ENCODE peak calls at places on chromosomes 12 and 14, in four cellular contexts. V, Z, C and I are unnamed samples.

GRCh38 chr12:55933158-55933798 is 2.3 kb downstream of the DGKA start:
- DNase-seq in V (no peak), C (no peak), Z (peak), I (no peak)

GRCh38 chr12:115944392-115944742 is 333.1 kb downstream of the MED13L start:
- DNase-seq in Z (no peak), C (no peak), V (no peak), I (no peak)

GRCh38 chr12:42716521-42716920 is 127.0 kb upstream of the PRICKLE1 start:
- DNase-seq in C (no peak), V (no peak), Z (no peak), I (peak)

GRCh38 chr14:100012928-100013327 is 52.3 kb upstream of the EVL start:
- DNase-seq in C (no peak), V (no peak), Z (no peak), I (no peak)

GRCh38 chr12:51813931-51814310 is 34.6 kb downstream of the FIGNL2 start:
- DNase-seq in V (no peak), C (no peak), Z (no peak), I (no peak)

GRCh38 chr14:53964249-53964648 is 7.6 kb upstream of the BMP4 start:
- DNase-seq in V (no peak), C (no peak), Z (peak), I (peak)

GRCh38 chr12:92295523-92295922 is 149.9 kb upstream of the BTG1 start:
- DNase-seq in V (no peak), C (no peak), Z (peak), I (peak)

GRCh38 chr14:61525293-61526011 is 169.9 kb upstream of the HIF1A start:
- DNase-seq in C (no peak), V (no peak), Z (peak), I (peak)

GRCh38 chr14:93045965-93046695 is 69.6 kb downstream of the ITPK1 start:
- DNase-seq in Z (no peak), V (no peak), C (no peak), I (peak)

GRCh38 chr14:69423279-69423678 is 24.8 kb downstream of the SLC39A9 start:
- DNase-seq in V (no peak), C (no peak), Z (no peak), I (peak)

GRCh38 chr12:55736780-55737580 is 5.9 kb upstream of the GDF11 start:
- DNase-seq in Z (peak), V (peak), C (no peak), I (peak)

GRCh38 chr14:35332517-35333346 is 40.5 kb downstream of the PSMA6 start:
- DNase-seq in V (no peak), C (no peak), Z (no peak), I (no peak)

GRCh38 chr12:131909596-131910219 is 15.3 kb downstream of the ULK1 start:
- DNase-seq in C (no peak), Z (no peak), V (no peak), I (no peak)

GRCh38 chr14:69553221-69553620 is 21.4 kb downstream of the CCDC177 start:
- DNase-seq in C (no peak), V (no peak), Z (no peak), I (peak)

GRCh38 chr14:81193924-81194633 is 26.7 kb downstream of the GTF2A1 start:
- DNase-seq in V (no peak), C (no peak), Z (peak), I (no peak)

GRCh38 chr12:113988976-113989375 is 22.9 kb upstream of the RBM19 start:
- DNase-seq in Z (no peak), C (no peak), V (no peak), I (no peak)

GRCh38 chr12:118436002-118436724 is 59.8 kb downstream of the SUDS3 start:
- DNase-seq in C (no peak), V (peak), Z (peak), I (no peak)

GRCh38 chr12:48997719-48998496 is 1.3 kb downstream of the DDN start:
- DNase-seq in Z (no peak), C (no peak), V (peak), I (no peak)

GRCh38 chr12:76201316-76201715 is 116.8 kb upstream of the NAP1L1 start:
- DNase-seq in Z (no peak), V (no peak), C (no peak), I (no peak)

GRCh38 chr12:91657016-91657415 is 474.4 kb upstream of the DCN start:
- DNase-seq in C (no peak), V (no peak), Z (no peak), I (no peak)

GRCh38 chr14:93945070-93945399 is 17.9 kb downstream of the FAM181A start:
- DNase-seq in C (no peak), Z (no peak), V (no peak), I (no peak)

GRCh38 chr12:18632848-18633247 is 105.0 kb downstream of the PLCZ1 start:
- DNase-seq in Z (no peak), C (no peak), V (no peak), I (no peak)

GRCh38 chr12:51413149-51413548 is 11.5 kb upstream of the SLC4A8 start:
- DNase-seq in Z (no peak), V (no peak), C (no peak), I (no peak)

GRCh38 chr14:91654836-91655235 is 77.0 kb downstream of the CATSPERB start:
- DNase-seq in V (no peak), C (no peak), Z (no peak), I (no peak)

GRCh38 chr12:109393437-109394345 is 46.0 kb downstream of the MYO1H start:
- DNase-seq in V (peak), Z (peak), C (no peak), I (peak)

GRCh38 chr14:96204151-96205058 is at the start of gene BDKRB2:
- DNase-seq in Z (peak), C (peak), V (peak), I (peak)

GRCh38 chr12:107091381-107091780 is 2.0 kb downstream of the CRY1 start:
- DNase-seq in Z (no peak), C (no peak), V (no peak), I (peak)

GRCh38 chr14:42013560-42013959 is 406.9 kb downstream of the LRFN5 start:
- DNase-seq in Z (no peak), C (no peak), V (no peak), I (peak)

GRCh38 chr14:31190220-31190605 is 17.4 kb downstream of the HECTD1 start:
- DNase-seq in C (no peak), V (no peak), Z (no peak), I (no peak)

GRCh38 chr12:39763071-39763893 is 143.7 kb upstream of the ABCD2 start:
- DNase-seq in Z (peak), C (no peak), V (no peak), I (no peak)

GRCh38 chr14:50932592-50933500 is 11.4 kb downstream of the PYGL start:
- DNase-seq in V (no peak), Z (peak), C (no peak), I (peak)

GRCh38 chr14:62670526-62670925 is 374.7 kb downstream of the KCNH5 start:
- DNase-seq in Z (no peak), V (no peak), C (no peak), I (peak)

GRCh38 chr14:58199726-58200479 is at the start of gene ACTR10:
- DNase-seq in V (peak), C (peak), Z (peak), I (peak)

GRCh38 chr12:48185181-48185919 is 1.9 kb downstream of the CCDC184 start:
- DNase-seq in C (no peak), V (peak), Z (no peak), I (no peak)

DNA sequence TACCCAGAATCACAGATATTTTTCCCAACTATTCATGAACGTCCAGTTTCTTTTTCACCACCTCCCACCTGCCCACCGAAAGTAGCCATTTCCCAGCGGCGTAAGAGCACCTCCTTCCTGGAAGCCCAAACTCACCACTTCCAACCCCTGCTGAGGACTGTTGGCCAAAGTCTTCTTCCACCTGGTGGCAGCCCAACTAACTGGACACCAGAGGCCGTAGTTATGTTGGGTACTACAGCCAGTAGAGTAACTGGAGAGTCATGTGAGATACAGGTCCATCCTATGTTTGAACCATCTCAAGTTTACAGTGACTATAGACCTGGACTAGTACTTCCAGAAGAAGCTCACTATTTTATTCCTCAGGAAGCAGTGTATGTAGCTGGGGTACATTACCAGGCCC is 81.6 kb downstream of the RAD52 start:
- DNase-seq in C (no peak), V (no peak), Z (peak), I (no peak)
- H4K5ac ChIP-seq in C (no peak), V (no peak), Z (no peak), I (no peak)

GRCh38 chr14:24261969-24262327 is 1.0 kb downstream of the TGM1 start:
- DNase-seq in V (no peak), C (no peak), Z (no peak), I (no peak)
- H4K5ac ChIP-seq in V (no peak), C (no peak), Z (no peak), I (no peak)

DNA sequence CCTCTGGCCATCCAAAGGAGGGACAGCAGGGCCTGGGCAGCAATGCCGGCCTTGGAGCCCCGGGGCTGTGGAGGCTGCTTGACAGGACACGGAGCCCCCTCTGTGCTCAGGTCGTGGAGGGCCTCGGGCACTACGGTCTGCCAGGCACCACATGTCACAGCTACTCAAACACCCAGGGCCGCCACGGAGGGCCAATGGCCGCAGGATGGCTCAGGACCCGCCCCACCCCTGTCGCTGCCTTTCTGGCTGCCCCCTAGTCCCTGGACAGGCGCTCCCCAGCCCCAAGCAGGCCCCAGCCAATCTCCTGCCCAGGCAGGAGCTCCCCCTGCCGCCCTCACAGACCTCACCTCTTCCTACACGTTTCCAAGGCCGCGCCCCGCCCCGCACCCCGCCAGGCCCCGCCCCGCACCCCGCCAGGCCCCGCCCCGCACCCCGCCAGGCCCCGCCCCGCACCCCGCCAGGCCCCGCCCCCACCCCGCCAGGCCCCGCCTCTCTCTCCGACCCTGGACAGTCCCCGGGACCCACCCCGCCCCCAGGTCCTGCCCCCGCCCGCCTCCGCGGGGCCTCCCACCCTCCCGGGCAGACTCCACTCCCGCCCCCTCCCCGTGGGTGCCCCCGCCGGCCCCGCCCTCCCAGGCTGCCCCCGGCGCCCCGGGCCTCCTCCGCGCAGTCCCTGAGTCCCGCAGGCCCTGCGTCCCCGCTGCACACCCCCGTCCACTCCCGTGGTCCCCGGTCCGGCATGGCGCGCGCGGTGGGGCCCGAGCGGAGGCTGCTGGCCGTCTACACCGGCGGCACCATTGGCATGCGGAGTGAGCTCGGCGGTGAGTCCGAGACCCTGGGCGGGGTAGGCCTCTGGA is at the start of gene ASPG:
- DNase-seq in C (peak), V (peak), Z (peak), I (no peak)
- H4K5ac ChIP-seq in C (no peak), V (no peak), Z (no peak), I (no peak)

DNA sequence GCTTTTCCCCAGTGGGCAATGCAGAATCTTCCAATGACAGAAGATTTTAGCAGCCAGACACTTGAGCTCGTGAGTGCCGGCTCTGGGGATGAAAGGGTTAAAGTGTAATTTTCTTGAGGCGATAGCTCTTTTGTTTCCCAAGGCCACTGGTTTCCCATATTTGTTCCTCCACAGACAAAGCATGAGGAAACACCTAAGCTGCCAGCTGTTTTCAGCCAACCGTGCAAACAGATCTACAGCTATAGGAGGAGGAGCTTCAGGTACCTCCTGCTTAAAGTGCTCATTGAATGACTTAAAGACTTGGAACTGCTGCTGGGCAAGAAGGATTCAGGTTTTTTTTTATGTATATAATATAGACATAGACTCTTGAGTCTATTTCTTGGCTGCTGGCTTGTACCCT is 1311.5 kb downstream of the TMEM121 start:
- DNase-seq in V (no peak), Z (no peak), C (no peak), I (no peak)
- H4K5ac ChIP-seq in V (no peak), Z (no peak), C (no peak), I (no peak)

DNA sequence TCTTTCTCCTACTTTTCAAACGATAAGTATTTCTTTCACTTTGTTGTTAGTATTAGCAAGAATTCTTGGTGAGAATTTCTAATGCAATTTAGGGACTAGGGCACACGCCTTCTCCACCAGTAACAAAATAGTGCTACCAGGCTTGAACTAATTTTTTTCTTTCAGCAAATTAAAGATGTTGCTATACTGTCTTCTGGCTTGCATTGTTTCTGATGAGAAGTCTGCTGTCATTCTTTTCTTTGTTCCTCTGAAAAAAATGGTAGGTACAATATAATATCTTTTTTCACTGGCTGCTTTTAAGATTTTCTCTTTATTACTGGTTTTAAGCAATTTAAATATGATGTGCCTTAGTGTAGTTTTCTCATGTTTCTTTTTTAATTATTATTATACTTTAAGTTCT is 171.2 kb downstream of the PCNX1 start:
- DNase-seq in C (no peak), Z (no peak), V (no peak), I (no peak)
- H4K5ac ChIP-seq in C (no peak), Z (no peak), V (no peak), I (no peak)

GRCh38 chr12:117241697-117242096 is 51.4 kb upstream of the FBXO21 start:
- DNase-seq in V (no peak), Z (no peak), C (no peak), I (no peak)
- H4K5ac ChIP-seq in V (no peak), Z (no peak), C (no peak), I (no peak)

GRCh38 chr12:4588916-4589315 is 26.9 kb downstream of the DYRK4 start:
- DNase-seq in Z (no peak), C (no peak), V (no peak), I (no peak)
- H4K5ac ChIP-seq in Z (no peak), C (no peak), V (no peak), I (no peak)

DNA sequence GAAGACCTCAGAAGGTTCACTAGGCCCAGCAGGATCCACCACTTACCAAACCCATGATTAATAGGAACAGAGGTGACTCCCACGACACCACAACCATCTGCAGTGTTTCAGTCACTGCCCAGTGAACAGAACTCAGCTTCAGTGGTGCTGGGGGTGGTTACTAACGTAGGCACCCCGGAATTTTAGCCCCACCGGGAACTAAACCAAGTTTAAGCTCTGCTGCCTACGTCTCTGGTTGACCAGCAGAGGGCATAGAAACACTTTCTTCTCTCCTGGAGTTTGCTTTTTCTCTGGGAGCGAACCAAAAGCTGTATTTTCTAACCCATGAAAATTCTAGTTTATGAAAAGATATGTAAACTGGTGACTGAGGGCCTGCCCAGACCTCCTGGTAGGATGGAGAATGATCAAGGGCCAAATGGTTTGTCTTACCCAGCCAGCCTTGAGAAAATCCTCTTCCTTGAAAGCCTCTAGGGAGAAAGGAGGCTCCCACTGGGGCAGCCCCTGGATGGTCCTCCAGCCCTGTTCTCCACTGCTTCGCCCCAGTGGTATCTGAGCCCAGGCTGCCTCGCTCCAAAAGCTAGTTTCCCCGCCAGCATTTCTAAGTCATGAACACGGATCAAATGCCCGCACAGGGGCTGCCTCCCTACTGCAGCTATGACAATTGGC is 379.8 kb downstream of the DPF3 start:
- DNase-seq in Z (peak), V (peak), C (no peak), I (peak)
- H4K5ac ChIP-seq in Z (no peak), V (no peak), C (no peak), I (no peak)